ENCODE peak calls at places on chromosomes 7 and 10, in five cellular contexts. K is stimulated activated CD4-positive, alpha-beta T cell treated with anti-CD3 and anti-CD28 coated beads, Interleukin-2, amount 100 ng/mL, for 48 hours; S is RWPE1; P is HS-5; O is activated naive CD4-positive, alpha-beta T cell. L is an unnamed sample.

GRCh38 chr7:37481722-37482288 is 33.1 kb upstream of the ELMO1 start:
- DNase-seq in O (no peak), K (no peak), S (no peak), P (no peak), L (no peak)

GRCh38 chr7:101265622-101266516 is 21.0 kb upstream of the FIS1 start:
- DNase-seq in S (no peak), O (no peak), P (no peak), K (no peak), L (no peak)

GRCh38 chr7:41730668-41731067 is 27.8 kb upstream of the INHBA start:
- DNase-seq in K (no peak), O (no peak), S (no peak), P (no peak), L (no peak)

GRCh38 chr7:29035044-29035740 is 77.1 kb upstream of the TRIL start:
- DNase-seq in P (peak), K (peak), O (no peak), S (peak), L (no peak)

GRCh38 chr10:114767101-114767588 is 54.4 kb upstream of the FHIP2A start:
- DNase-seq in P (no peak), O (no peak), K (no peak), S (peak), L (no peak)

GRCh38 chr7:155921804-155922506 is 109.7 kb upstream of the SHH start:
- DNase-seq in K (no peak), O (no peak), P (no peak), S (peak), L (no peak)

GRCh38 chr7:102860351-102860811 is 52.4 kb upstream of the LRRC17 start:
- DNase-seq in P (no peak), S (no peak), O (no peak), K (no peak), L (no peak)

GRCh38 chr10:3192856-3193635 is 20.5 kb upstream of the PITRM1 start:
- DNase-seq in O (no peak), K (peak), P (peak), S (peak), L (peak)

GRCh38 chr10:100535338-100535714 is 417 bp upstream of the HIF1AN start:
- DNase-seq in P (no peak), O (no peak), K (no peak), S (no peak), L (no peak)

GRCh38 chr7:22001345-22002004 is 55.8 kb upstream of the CDCA7L start:
- DNase-seq in K (peak), O (no peak), S (peak), P (peak), L (peak)

GRCh38 chr7:20307901-20308300 is 22.8 kb upstream of the ITGB8 start:
- DNase-seq in P (no peak), K (no peak), O (no peak), S (no peak), L (no peak)

GRCh38 chr7:22572937-22573336 is 72.9 kb upstream of the STEAP1B start:
- DNase-seq in P (peak), S (peak), O (no peak), K (no peak), L (no peak)

L was measured in tibial nerve.